ENCODE peak calls at places on chromosomes 3 and 15, in seven cellular contexts. One of them, this sample, is unnamed.

GRCh38 chr3:119580148-119580760 is 962 bp downstream of the ADPRH start:
- DNase-seq in adrenal gland: peak; percentile 34
- DNase-seq in substantia nigra: no peak
- DNase-seq in GDM1: no peak
- DNase-seq in NCI-H446 treated with DMSO at 0.1 percent for 48 hours: no peak
- DNase-seq in NT2/D1: no peak
- DNase-seq in A172: no peak
- DNase-seq in this sample: no peak

GRCh38 chr3:11610044-11610671 is 33.6 kb downstream of the VGLL4 start:
- DNase-seq in adrenal gland: no peak
- DNase-seq in substantia nigra: no peak
- DNase-seq in GDM1: no peak
- DNase-seq in NCI-H446 treated with DMSO at 0.1 percent for 48 hours: no peak
- DNase-seq in NT2/D1: no peak
- DNase-seq in A172: peak; percentile 83
- DNase-seq in this sample: no peak

GRCh38 chr15:90539789-90540188 is 10.1 kb downstream of the CRTC3 start:
- DNase-seq in adrenal gland: no peak
- DNase-seq in substantia nigra: no peak
- DNase-seq in GDM1: no peak
- DNase-seq in NCI-H446 treated with DMSO at 0.1 percent for 48 hours: no peak
- DNase-seq in NT2/D1: no peak
- DNase-seq in A172: no peak
- DNase-seq in this sample: no peak

GRCh38 chr15:29690765-29691475 is 131.3 kb downstream of the TJP1 start:
- DNase-seq in adrenal gland: no peak
- DNase-seq in substantia nigra: no peak
- DNase-seq in GDM1: no peak
- DNase-seq in NCI-H446 treated with DMSO at 0.1 percent for 48 hours: no peak
- DNase-seq in NT2/D1: no peak
- DNase-seq in A172: no peak
- DNase-seq in this sample: no peak

GRCh38 chr3:72590732-72591192 is 257.5 kb downstream of the SHQ1 start:
- DNase-seq in adrenal gland: no peak
- DNase-seq in substantia nigra: no peak
- DNase-seq in GDM1: no peak
- DNase-seq in NCI-H446 treated with DMSO at 0.1 percent for 48 hours: no peak
- DNase-seq in NT2/D1: peak; percentile 65
- DNase-seq in A172: no peak
- DNase-seq in this sample: no peak

GRCh38 chr3:156246939-156247725 is 126.8 kb downstream of the KCNAB1 start:
- DNase-seq in adrenal gland: no peak
- DNase-seq in substantia nigra: no peak
- DNase-seq in GDM1: no peak
- DNase-seq in NCI-H446 treated with DMSO at 0.1 percent for 48 hours: peak; percentile 76
- DNase-seq in NT2/D1: no peak
- DNase-seq in A172: no peak
- DNase-seq in this sample: no peak

GRCh38 chr3:107753494-107753893 is 230.7 kb downstream of the BBX start:
- DNase-seq in adrenal gland: peak; percentile 51
- DNase-seq in substantia nigra: peak; percentile 3
- DNase-seq in GDM1: peak; percentile 43
- DNase-seq in NCI-H446 treated with DMSO at 0.1 percent for 48 hours: peak; percentile 7
- DNase-seq in NT2/D1: peak; percentile 30
- DNase-seq in A172: peak; percentile 50
- DNase-seq in this sample: no peak

GRCh38 chr3:83934208-83935150 is 1024.3 kb upstream of the CADM2 start:
- DNase-seq in adrenal gland: no peak
- DNase-seq in substantia nigra: no peak
- DNase-seq in GDM1: peak; percentile 82
- DNase-seq in NCI-H446 treated with DMSO at 0.1 percent for 48 hours: no peak
- DNase-seq in NT2/D1: no peak
- DNase-seq in A172: peak; percentile 71
- DNase-seq in this sample: no peak

GRCh38 chr15:78065973-78066946 is 11.3 kb downstream of the TBC1D2B start:
- DNase-seq in adrenal gland: no peak
- DNase-seq in substantia nigra: no peak
- DNase-seq in GDM1: no peak
- DNase-seq in NCI-H446 treated with DMSO at 0.1 percent for 48 hours: no peak
- DNase-seq in NT2/D1: no peak
- DNase-seq in A172: no peak
- DNase-seq in this sample: no peak

GRCh38 chr3:59161048-59161447 is 111.2 kb upstream of the CFAP20DC start:
- DNase-seq in adrenal gland: no peak
- DNase-seq in substantia nigra: no peak
- DNase-seq in GDM1: no peak
- DNase-seq in NCI-H446 treated with DMSO at 0.1 percent for 48 hours: no peak
- DNase-seq in NT2/D1: no peak
- DNase-seq in A172: no peak
- DNase-seq in this sample: no peak

GRCh38 chr3:153958635-153959320 is 162.4 kb upstream of the ARHGEF26 start:
- DNase-seq in adrenal gland: no peak
- DNase-seq in substantia nigra: no peak
- DNase-seq in GDM1: no peak
- DNase-seq in NCI-H446 treated with DMSO at 0.1 percent for 48 hours: no peak
- DNase-seq in NT2/D1: no peak
- DNase-seq in A172: no peak
- DNase-seq in this sample: no peak

GRCh38 chr15:45583731-45584639 is 3.2 kb upstream of the BLOC1S6 start:
- DNase-seq in adrenal gland: peak; percentile 18
- DNase-seq in substantia nigra: no peak
- DNase-seq in GDM1: no peak
- DNase-seq in NCI-H446 treated with DMSO at 0.1 percent for 48 hours: no peak
- DNase-seq in NT2/D1: no peak
- DNase-seq in A172: no peak
- DNase-seq in this sample: no peak

GRCh38 chr3:15428539-15428938 is 1.1 kb downstream of the EAF1 start:
- DNase-seq in adrenal gland: no peak
- DNase-seq in substantia nigra: no peak
- DNase-seq in GDM1: no peak
- DNase-seq in NCI-H446 treated with DMSO at 0.1 percent for 48 hours: no peak
- DNase-seq in NT2/D1: no peak
- DNase-seq in A172: peak; percentile 46
- DNase-seq in this sample: no peak

GRCh38 chr3:66989860-66990696 is 8.0 kb upstream of the KBTBD8 start:
- DNase-seq in adrenal gland: no peak
- DNase-seq in substantia nigra: no peak
- DNase-seq in GDM1: no peak
- DNase-seq in NCI-H446 treated with DMSO at 0.1 percent for 48 hours: no peak
- DNase-seq in NT2/D1: no peak
- DNase-seq in A172: peak; percentile 7
- DNase-seq in this sample: no peak